ENCODE peak calls at places on chromosomes 12 and 14, in four cellular contexts. C is lung, B is Peyer's patch, Q is psoas muscle. D is an unnamed sample. For H3K27me3, the result is how much of the 10 kb centered on the place peaks cover.

GRCh38 chr12:26274441-26275312 is 79.3 kb downstream of the SSPN start:
- DNase-seq in Q (peak), B (peak), C (peak), D (no peak)

GRCh38 chr12:27671865-27672264 is 24.4 kb upstream of the REP15 start:
- DNase-seq in C (no peak), Q (no peak), B (no peak), D (no peak)

GRCh38 chr14:32602699-32603098 is 273.6 kb downstream of the AKAP6 start:
- DNase-seq in B (no peak), C (no peak), Q (no peak), D (no peak)

GRCh38 chr12:44654641-44655625 is 221.2 kb downstream of the NELL2 start:
- DNase-seq in Q (no peak), C (no peak), B (no peak), D (no peak)

GRCh38 chr12:53695148-53696138 is 19.6 kb upstream of the ATP5MC2 start:
- DNase-seq in C (no peak), B (no peak), Q (peak), D (peak)

GRCh38 chr14:104383088-104383805 is 196.3 kb upstream of the C14orf180 start:
- DNase-seq in Q (no peak), B (no peak), C (no peak), D (no peak)

GRCh38 chr12:68807576-68808387 is at the start of gene MDM2:
- DNase-seq in B (peak), C (peak), Q (peak), D (peak)

GRCh38 chr14:103110681-103111296 is 12.5 kb upstream of the TNFAIP2 start:
- DNase-seq in C (no peak), B (peak), Q (peak), D (no peak)

GRCh38 chr12:131912526-131913274 is 16.4 kb upstream of the PUS1 start:
- DNase-seq in B (peak), Q (peak), C (peak), D (no peak)

GRCh38 chr12:77377116-77377515 is 311.7 kb upstream of the E2F7 start:
- DNase-seq in C (no peak), Q (no peak), B (no peak), D (no peak)

GRCh38 chr12:90253674-90254181 is 545.1 kb upstream of the ATP2B1 start:
- DNase-seq in Q (peak), B (peak), C (peak), D (peak)

GRCh38 chr12:63302269-63302940 is 151.4 kb upstream of the AVPR1A start:
- DNase-seq in Q (no peak), B (no peak), C (no peak), D (no peak)

GRCh38 chr12:2494490-2495192 is 300.1 kb upstream of the FKBP4 start:
- DNase-seq in B (no peak), Q (no peak), C (no peak), D (no peak)

GRCh38 chr14:75221797-75222196 is 45.4 kb upstream of the TMED10 start:
- DNase-seq in B (no peak), Q (no peak), C (no peak), D (no peak)
- H3K4me3 ChIP-seq in B (no peak), Q (no peak), C (no peak), D (no peak)

DNA sequence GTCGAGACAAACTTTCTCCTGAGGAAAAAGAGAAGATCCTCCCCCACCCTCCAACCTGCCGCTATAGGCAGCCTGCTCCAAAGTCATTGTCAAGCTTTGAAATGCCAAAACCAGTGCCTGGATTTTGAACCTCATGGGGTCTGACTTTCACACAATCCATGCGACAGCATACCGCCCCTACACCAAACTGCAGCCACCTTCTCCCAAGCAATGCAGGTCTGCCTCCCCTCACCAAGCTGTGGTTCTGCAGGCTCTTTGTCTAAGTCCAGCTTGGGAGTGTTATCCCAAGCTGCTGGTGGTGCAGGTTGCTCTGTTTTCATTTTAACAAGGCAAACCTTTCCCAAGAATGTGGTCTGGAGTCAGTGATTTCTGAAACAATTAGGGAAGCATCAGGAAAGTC is 12.4 kb downstream of the TBX5 start:
- DNase-seq in C (no peak), B (no peak), Q (no peak), D (no peak)
- H3K27me3 ChIP-seq in C (under half), B (under half), Q (half or more), D (under half)

GRCh38 chr12:125329239-125330238 is 264.3 kb downstream of the AACS start:
- DNase-seq in Q (no peak), B (no peak), C (no peak), D (no peak)
- H3K4me3 ChIP-seq in Q (no peak), B (no peak), C (no peak), D (no peak)

GRCh38 chr12:24791622-24792021 is 157.3 kb downstream of the BCAT1 start:
- DNase-seq in C (no peak), B (no peak), Q (no peak), D (no peak)

GRCh38 chr12:24798335-24798734 is 150.6 kb downstream of the BCAT1 start:
- DNase-seq in Q (no peak), B (no peak), C (no peak), D (no peak)

GRCh38 chr12:24797901-24798300 is 151.0 kb downstream of the BCAT1 start:
- DNase-seq in B (no peak), C (no peak), Q (no peak), D (no peak)

DNA sequence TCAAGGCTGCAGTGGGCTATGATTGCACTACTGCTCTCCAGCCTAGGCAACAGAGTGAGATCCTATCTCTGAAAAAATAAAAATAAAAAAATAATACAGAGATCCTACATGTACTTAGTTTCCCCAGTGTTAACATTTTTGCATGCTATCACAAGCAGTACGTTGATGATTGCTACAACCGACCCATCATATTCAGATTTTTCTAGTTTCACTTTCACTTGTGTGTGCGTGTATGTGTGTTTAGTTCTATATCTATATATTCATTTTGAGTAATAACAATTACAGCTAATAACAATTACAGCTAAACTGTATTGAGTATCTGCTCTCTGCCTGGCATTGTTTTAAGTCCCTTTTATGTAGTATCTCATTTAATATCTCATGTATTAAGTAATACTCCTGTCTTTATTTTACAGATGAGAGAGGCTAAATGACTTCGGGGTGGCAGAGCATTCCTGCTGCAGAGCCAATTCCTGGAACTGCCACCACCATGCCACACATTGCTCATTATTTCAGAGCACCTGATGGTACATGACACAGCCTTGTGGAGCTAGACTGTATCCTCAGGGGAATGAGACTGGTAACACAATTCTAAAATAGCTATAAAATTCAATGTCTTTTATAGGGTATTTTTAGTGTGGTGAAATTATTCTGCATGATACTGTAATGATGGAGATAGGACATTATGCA is 153.1 kb downstream of the BCAT1 start:
- DNase-seq in Q (no peak), B (no peak), C (no peak), D (peak)
- H3K27me3 ChIP-seq in Q (under half), B (under half), C (under half), D (under half)

GRCh38 chr12:109763201-109763841 is 49.7 kb downstream of the FAM222A start:
- DNase-seq in C (no peak), B (no peak), Q (no peak), D (no peak)
- H3K4me3 ChIP-seq in C (no peak), B (no peak), Q (no peak), D (no peak)

GRCh38 chr14:96623676-96624484 is 121.7 kb downstream of the PAPOLA start:
- DNase-seq in C (no peak), Q (no peak), B (no peak), D (peak)

GRCh38 chr14:96626121-96626768 is 124.1 kb downstream of the PAPOLA start:
- DNase-seq in Q (no peak), C (no peak), B (peak), D (no peak)

GRCh38 chr14:96624661-96625435 is 122.7 kb downstream of the PAPOLA start:
- DNase-seq in C (no peak), Q (no peak), B (no peak), D (no peak)

GRCh38 chr14:96625436-96625945 is 123.3 kb downstream of the PAPOLA start:
- DNase-seq in B (no peak), C (no peak), Q (no peak), D (no peak)

GRCh38 chr14:96622926-96623325 is 120.7 kb downstream of the PAPOLA start:
- DNase-seq in B (no peak), C (no peak), Q (no peak), D (no peak)
- H3K27me3 ChIP-seq in B (under half), C (under half), Q (under half), D (under half)

DNA sequence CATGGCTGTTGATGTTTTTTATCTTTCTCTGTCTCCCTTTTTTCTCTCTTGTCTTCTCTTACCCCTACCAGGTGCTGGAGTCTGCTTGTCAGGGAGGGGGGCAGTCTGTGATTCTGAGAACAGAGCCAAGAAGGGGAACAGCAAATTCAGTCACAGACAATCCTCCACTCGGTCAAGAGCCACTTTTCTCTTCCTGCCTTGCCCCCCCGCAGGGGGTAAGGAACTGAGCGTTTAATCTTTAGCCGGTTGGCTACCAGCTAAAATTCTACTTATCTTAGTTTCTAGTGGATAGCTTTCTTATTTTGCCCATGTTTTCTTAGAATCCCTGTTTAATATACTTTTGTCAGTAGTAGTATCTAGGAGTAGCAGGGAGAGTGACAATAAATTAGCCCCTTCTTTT is 1.9 kb downstream of the RIMKLB start:
- DNase-seq in Q (no peak), B (no peak), C (no peak), D (no peak)
- H3K4me3 ChIP-seq in Q (peak), B (no peak), C (no peak), D (no peak)

DNA sequence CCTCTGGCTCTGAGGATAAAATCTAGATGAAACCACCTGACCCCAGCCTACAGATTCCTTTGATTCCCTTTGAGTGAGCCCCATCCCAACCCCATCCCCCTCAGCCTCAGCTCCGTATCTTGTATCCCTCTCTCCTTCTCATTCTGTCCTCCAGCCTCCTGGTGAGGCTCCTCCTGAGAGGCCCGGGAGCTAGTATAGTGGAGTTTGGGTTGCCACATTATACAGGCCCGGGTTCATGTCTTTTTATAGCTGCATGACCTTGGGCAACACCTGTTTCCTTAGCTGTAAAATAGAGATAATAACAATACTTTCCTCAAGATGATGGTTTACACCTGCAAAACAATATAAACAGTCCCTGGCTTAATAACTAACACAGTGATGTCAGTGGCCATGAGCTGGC is 89.8 kb downstream of the STAB2 start:
- DNase-seq in B (no peak), Q (no peak), C (no peak), D (no peak)
- H3K27me3 ChIP-seq in B (under half), Q (under half), C (under half), D (under half)

GRCh38 chr14:61811882-61812346 is 49.7 kb downstream of the SNAPC1 start:
- DNase-seq in C (no peak), B (no peak), Q (no peak), D (no peak)

GRCh38 chr14:61812347-61813100 is 50.3 kb downstream of the SNAPC1 start:
- DNase-seq in Q (peak), B (no peak), C (no peak), D (no peak)

DNA sequence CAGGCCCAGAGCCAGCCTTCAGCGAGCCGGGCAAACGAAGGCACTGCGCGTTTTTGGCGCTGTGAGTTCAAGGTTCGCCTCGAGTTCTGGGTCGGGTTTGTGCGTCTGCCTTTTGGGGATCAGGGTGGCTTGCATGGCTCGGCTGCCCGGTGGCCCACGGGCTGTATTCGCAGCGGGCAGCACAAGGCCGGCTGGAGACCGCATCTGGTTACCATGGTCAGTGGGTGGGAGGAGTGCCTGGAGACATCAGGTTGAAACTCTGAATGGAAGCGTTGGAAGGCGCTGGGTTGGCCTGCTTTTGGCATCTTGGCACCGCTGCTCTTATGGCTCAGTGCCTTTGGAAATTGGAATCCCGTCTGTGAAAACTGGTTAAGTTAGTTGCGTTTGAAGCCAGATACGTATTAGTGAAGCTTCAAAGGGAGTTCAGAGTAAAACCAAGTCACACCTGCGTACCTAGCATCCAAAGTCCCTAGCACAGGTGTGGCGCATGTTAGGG is 50.9 kb downstream of the SNAPC1 start:
- DNase-seq in C (no peak), B (no peak), Q (no peak), D (no peak)
- H3K4me3 ChIP-seq in C (no peak), B (no peak), Q (peak), D (no peak)

D was measured in CD8-positive, alpha-beta memory T cell.